ENCODE peak calls at places on chromosome 11, in seven cellular contexts. One of them, this sample, is unnamed.

GRCh38 chr11:45457649-45458048 is 171.5 kb upstream of the SYT13 start:
- DNase-seq in kidney epithelial cell: no peak
- DNase-seq in left cardiac atrium: peak
- DNase-seq in NCI-H2029 treated with DMSO at 0.1 percent for 48 hours: no peak
- DNase-seq in GM03348: peak
- DNase-seq in astrocyte of the spinal cord: peak
- DNase-seq in neuronal stem cell: no peak
- DNase-seq in this sample: no peak

GRCh38 chr11:10481567-10482349 is 26.7 kb downstream of the AMPD3 start:
- DNase-seq in kidney epithelial cell: no peak
- DNase-seq in left cardiac atrium: no peak
- DNase-seq in NCI-H2029 treated with DMSO at 0.1 percent for 48 hours: peak
- DNase-seq in GM03348: no peak
- DNase-seq in astrocyte of the spinal cord: no peak
- DNase-seq in neuronal stem cell: no peak
- DNase-seq in this sample: no peak

GRCh38 chr11:76120513-76121081 is 85.7 kb downstream of the WNT11 start:
- DNase-seq in kidney epithelial cell: no peak
- DNase-seq in left cardiac atrium: no peak
- DNase-seq in NCI-H2029 treated with DMSO at 0.1 percent for 48 hours: no peak
- DNase-seq in GM03348: no peak
- DNase-seq in astrocyte of the spinal cord: peak
- DNase-seq in neuronal stem cell: peak
- DNase-seq in this sample: no peak

GRCh38 chr11:128772814-128773213 is 78.9 kb downstream of the FLI1 start:
- DNase-seq in kidney epithelial cell: no peak
- DNase-seq in left cardiac atrium: peak
- DNase-seq in NCI-H2029 treated with DMSO at 0.1 percent for 48 hours: peak
- DNase-seq in GM03348: no peak
- DNase-seq in astrocyte of the spinal cord: no peak
- DNase-seq in neuronal stem cell: no peak
- DNase-seq in this sample: peak

GRCh38 chr11:130653838-130654601 is 205.6 kb downstream of the ADAMTS15 start:
- DNase-seq in kidney epithelial cell: no peak
- DNase-seq in left cardiac atrium: peak
- DNase-seq in NCI-H2029 treated with DMSO at 0.1 percent for 48 hours: no peak
- DNase-seq in GM03348: peak
- DNase-seq in astrocyte of the spinal cord: no peak
- DNase-seq in neuronal stem cell: no peak
- DNase-seq in this sample: peak

GRCh38 chr11:101582242-101583052 is 1.4 kb downstream of the TRPC6 start:
- DNase-seq in kidney epithelial cell: no peak
- DNase-seq in left cardiac atrium: no peak
- DNase-seq in NCI-H2029 treated with DMSO at 0.1 percent for 48 hours: no peak
- DNase-seq in GM03348: peak
- DNase-seq in astrocyte of the spinal cord: no peak
- DNase-seq in neuronal stem cell: no peak
- DNase-seq in this sample: no peak

GRCh38 chr11:65880844-65881421 is 1.3 kb downstream of the CTSW start:
- DNase-seq in kidney epithelial cell: no peak
- DNase-seq in left cardiac atrium: peak
- DNase-seq in NCI-H2029 treated with DMSO at 0.1 percent for 48 hours: no peak
- DNase-seq in GM03348: no peak
- DNase-seq in astrocyte of the spinal cord: no peak
- DNase-seq in neuronal stem cell: no peak
- DNase-seq in this sample: no peak

GRCh38 chr11:118634435-118635236 is 27.2 kb downstream of the PHLDB1 start:
- DNase-seq in kidney epithelial cell: no peak
- DNase-seq in left cardiac atrium: peak
- DNase-seq in NCI-H2029 treated with DMSO at 0.1 percent for 48 hours: peak
- DNase-seq in GM03348: peak
- DNase-seq in astrocyte of the spinal cord: peak
- DNase-seq in neuronal stem cell: no peak
- DNase-seq in this sample: peak

GRCh38 chr11:68966894-68967780 is 13.6 kb downstream of the MRGPRD start:
- DNase-seq in kidney epithelial cell: no peak
- DNase-seq in left cardiac atrium: no peak
- DNase-seq in NCI-H2029 treated with DMSO at 0.1 percent for 48 hours: no peak
- DNase-seq in GM03348: no peak
- DNase-seq in astrocyte of the spinal cord: no peak
- DNase-seq in neuronal stem cell: no peak
- DNase-seq in this sample: no peak

GRCh38 chr11:69062169-69062855 is 13.6 kb downstream of the TPCN2 start:
- DNase-seq in kidney epithelial cell: no peak
- DNase-seq in left cardiac atrium: no peak
- DNase-seq in NCI-H2029 treated with DMSO at 0.1 percent for 48 hours: no peak
- DNase-seq in GM03348: no peak
- DNase-seq in astrocyte of the spinal cord: no peak
- DNase-seq in neuronal stem cell: no peak
- DNase-seq in this sample: no peak

This sample was measured in NCI-H82.